ENCODE peak calls at places on chromosomes 13 and 19, in eight cellular contexts. D is lower lobe of right lung, O is AG04450, P is keratinocyte, A is RWPE2, T is adrenal gland, K is IMR-90, G is heart left ventricle. B is an unnamed sample.

GRCh38 chr19:23393121-23393520 is 2.1 kb downstream of the ZNF91 start:
- DNase-seq in P (no peak), T (no peak), O (no peak), A (no peak), G (no peak), D (no peak), K (no peak), B (no peak)

GRCh38 chr13:94515911-94516310 is 36.4 kb upstream of the DCT start:
- DNase-seq in D (no peak), K (no peak), P (no peak), A (no peak), G (no peak), T (no peak), O (no peak), B (no peak)

GRCh38 chr13:93963266-93964131 is 516.0 kb downstream of the DCT start:
- DNase-seq in P (no peak), K (peak), G (no peak), O (no peak), A (no peak), D (no peak), T (no peak), B (no peak)

GRCh38 chr13:99366075-99366987 is 59.1 kb upstream of the GPR183 start:
- DNase-seq in P (no peak), A (no peak), O (no peak), D (no peak), G (no peak), K (no peak), T (no peak), B (no peak)

GRCh38 chr19:35712910-35713845 is 4.6 kb upstream of the KMT2B start:
- DNase-seq in A (no peak), G (no peak), T (no peak), O (no peak), D (no peak), P (no peak), K (no peak), B (no peak)

GRCh38 chr19:10842788-10843187 is 5.4 kb upstream of the C19orf38 start:
- DNase-seq in O (no peak), K (no peak), G (no peak), D (no peak), T (no peak), P (no peak), A (no peak), B (no peak)

GRCh38 chr13:74770361-74770760 is 636.2 kb upstream of the KLF12 start:
- DNase-seq in O (peak), T (no peak), A (no peak), D (no peak), G (no peak), P (peak), K (peak), B (no peak)

GRCh38 chr13:96090240-96091101 is 564 bp downstream of the HS6ST3 start:
- DNase-seq in D (no peak), G (no peak), P (no peak), O (no peak), T (peak), A (no peak), K (no peak), B (peak)

GRCh38 chr13:47869780-47870179 is 131.3 kb downstream of the SUCLA2 start:
- DNase-seq in P (no peak), K (no peak), D (no peak), G (no peak), O (no peak), T (no peak), A (no peak), B (no peak)

GRCh38 chr19:38250428-38250820 is 5.8 kb downstream of the PPP1R14A start:
- DNase-seq in O (no peak), G (no peak), T (no peak), D (no peak), A (no peak), P (no peak), K (no peak), B (no peak)

GRCh38 chr19:7919681-7920519 is at the start of gene SNAPC2:
- DNase-seq in K (peak), A (peak), O (peak), D (peak), G (peak), P (no peak), T (peak), B (peak)

GRCh38 chr13:28384789-28385188 is 110.1 kb downstream of the FLT1 start:
- DNase-seq in A (no peak), G (no peak), K (no peak), T (no peak), O (no peak), D (no peak), P (no peak), B (no peak)

GRCh38 chr19:14023404-14024235 is 4.3 kb upstream of the RLN3 start:
- DNase-seq in D (peak), A (no peak), G (peak), K (peak), T (peak), O (no peak), P (no peak), B (peak)

GRCh38 chr19:35641515-35642151 is at the start of gene ETV2:
- DNase-seq in A (no peak), D (no peak), K (peak), P (no peak), G (peak), O (no peak), T (no peak), B (peak)

GRCh38 chr13:113643593-113643992 is 14.4 kb downstream of the ATP4B start:
- DNase-seq in A (no peak), T (no peak), K (no peak), G (no peak), O (no peak), D (no peak), P (no peak), B (no peak)

GRCh38 chr13:29594310-29594709 is 1.2 kb downstream of the SLC7A1 start:
- DNase-seq in K (peak), G (peak), T (peak), D (no peak), P (no peak), O (peak), A (no peak), B (peak)

GRCh38 chr19:19662866-19663291 is 597 bp downstream of the ATP13A1 start:
- DNase-seq in A (no peak), G (no peak), T (no peak), P (no peak), D (no peak), K (peak), O (no peak), B (no peak)

GRCh38 chr13:23921451-23921888 is 24.2 kb upstream of the C1QTNF9B start:
- DNase-seq in G (no peak), P (peak), T (no peak), D (no peak), O (peak), A (no peak), K (peak), B (no peak)

GRCh38 chr19:37513397-37513796 is 6.7 kb downstream of the ZNF793 start:
- DNase-seq in D (no peak), A (no peak), G (no peak), O (no peak), P (no peak), K (no peak), T (no peak), B (no peak)

GRCh38 chr13:44648392-44649117 is 72.4 kb upstream of the TSC22D1 start:
- DNase-seq in A (no peak), D (no peak), G (no peak), T (no peak), O (no peak), K (no peak), P (no peak), B (no peak)

GRCh38 chr13:46603165-46603603 is 50.2 kb downstream of the LRCH1 start:
- DNase-seq in P (no peak), K (no peak), T (no peak), A (no peak), G (peak), O (no peak), D (no peak), B (no peak)

GRCh38 chr19:45768644-45769053 is 403 bp downstream of the SIX5 start:
- DNase-seq in A (no peak), O (no peak), K (peak), D (peak), T (no peak), G (peak), P (no peak), B (peak)

GRCh38 chr19:32101206-32101605 is 244.2 kb upstream of the ZNF507 start:
- DNase-seq in T (no peak), G (no peak), D (no peak), O (no peak), P (no peak), K (no peak), A (no peak), B (no peak)

GRCh38 chr19:3969435-3970312 is 1.2 kb downstream of the DAPK3 start:
- DNase-seq in D (no peak), O (peak), K (peak), T (no peak), G (no peak), P (peak), A (peak), B (no peak)

GRCh38 chr19:45351401-45351952 is 10.9 kb downstream of the KLC3 start:
- DNase-seq in P (no peak), T (no peak), O (no peak), A (peak), K (no peak), G (no peak), D (no peak), B (no peak)

GRCh38 chr19:40143612-40144011 is 47.6 kb upstream of the MAP3K10 start:
- DNase-seq in P (no peak), G (no peak), T (no peak), O (no peak), A (no peak), D (no peak), K (no peak), B (no peak)

GRCh38 chr13:60213236-60213746 is 49.6 kb upstream of the DIAPH3 start:
- DNase-seq in P (no peak), G (no peak), D (no peak), A (no peak), T (no peak), K (no peak), O (no peak), B (no peak)

GRCh38 chr13:74280093-74280794 is 146.0 kb upstream of the KLF12 start:
- DNase-seq in P (no peak), T (no peak), A (no peak), G (no peak), K (no peak), D (no peak), O (no peak), B (no peak)

GRCh38 chr19:56294557-56294956 is 20.1 kb downstream of the ZSCAN5A start:
- DNase-seq in G (no peak), K (peak), D (no peak), P (peak), T (no peak), O (no peak), A (no peak), B (no peak)

GRCh38 chr13:99143904-99144303 is 56.8 kb upstream of the UBAC2 start:
- DNase-seq in G (no peak), K (no peak), O (no peak), A (no peak), D (no peak), P (no peak), T (no peak), B (no peak)

GRCh38 chr13:66831317-66831716 is 398.8 kb downstream of the PCDH9 start:
- DNase-seq in A (no peak), T (no peak), G (no peak), O (no peak), K (no peak), P (no peak), D (no peak), B (no peak)

GRCh38 chr19:6354098-6354674 is 7.1 kb upstream of the CLPP start:
- DNase-seq in O (no peak), G (no peak), P (no peak), A (no peak), D (no peak), K (no peak), T (no peak), B (no peak)

DNA sequence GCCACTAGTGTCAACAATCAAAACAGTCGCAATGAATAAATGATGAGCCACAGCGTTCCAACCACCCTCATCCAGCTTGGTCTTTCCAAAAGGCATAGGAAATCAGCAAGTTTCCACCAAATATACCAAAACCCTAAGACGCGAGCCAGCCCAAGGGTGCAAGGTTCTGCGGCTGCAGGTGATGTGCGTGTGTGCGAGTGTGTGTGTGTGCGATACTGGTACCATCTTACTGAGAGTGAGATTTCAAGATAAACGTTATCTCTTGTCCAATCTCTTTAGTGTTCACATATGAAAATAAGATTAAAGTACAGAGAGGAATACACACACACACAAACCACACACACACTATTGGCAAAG is 895 bp upstream of the TRPC4 start:
- DNase-seq in D (no peak), O (no peak), K (no peak), P (no peak), G (no peak), T (no peak), A (no peak), B (no peak)
- H3K4me3 ChIP-seq in D (peak), O (peak), K (peak), P (peak), G (peak), T (no peak), A (no peak), B (no peak)

DNA sequence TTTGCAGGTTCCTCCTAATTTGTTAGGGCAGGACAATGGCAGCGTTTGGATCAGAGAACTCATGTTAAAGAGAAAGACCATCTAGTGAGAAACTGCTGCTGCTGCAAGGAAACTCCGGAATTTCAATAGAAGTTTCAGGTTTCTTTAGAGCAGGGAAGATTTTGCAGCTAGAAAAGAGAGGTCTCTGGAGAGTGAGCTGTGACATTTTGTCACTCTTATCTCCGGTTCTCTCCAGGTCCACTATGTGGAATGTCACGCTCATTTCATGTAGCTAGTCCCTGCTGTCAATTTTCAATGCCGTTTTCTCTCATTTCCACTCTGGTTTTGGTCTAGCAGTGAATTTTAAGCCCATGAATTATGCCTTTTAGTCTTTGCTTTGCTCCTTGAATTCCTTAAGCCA is 46.6 kb upstream of the POSTN start:
- DNase-seq in O (no peak), G (no peak), D (no peak), P (no peak), T (no peak), A (no peak), K (no peak), B (no peak)
- H3K27ac ChIP-seq in O (no peak), G (no peak), D (no peak), P (no peak), T (no peak), A (no peak), K (no peak), B (no peak)

GRCh38 chr13:32735859-32736258 is 149.6 kb downstream of the PDS5B start:
- DNase-seq in G (no peak), P (no peak), T (no peak), O (no peak), D (no peak), A (no peak), K (no peak), B (no peak)

GRCh38 chr13:32737111-32737571 is 150.9 kb downstream of the PDS5B start:
- DNase-seq in O (no peak), D (no peak), T (no peak), P (no peak), G (no peak), A (no peak), K (no peak), B (no peak)

GRCh38 chr13:32734511-32734910 is 148.3 kb downstream of the PDS5B start:
- DNase-seq in O (peak), P (peak), D (no peak), K (peak), G (no peak), T (peak), A (no peak), B (no peak)

GRCh38 chr13:32736648-32737047 is 150.4 kb downstream of the PDS5B start:
- DNase-seq in K (no peak), P (no peak), D (no peak), A (no peak), G (no peak), O (no peak), T (no peak), B (no peak)

DNA sequence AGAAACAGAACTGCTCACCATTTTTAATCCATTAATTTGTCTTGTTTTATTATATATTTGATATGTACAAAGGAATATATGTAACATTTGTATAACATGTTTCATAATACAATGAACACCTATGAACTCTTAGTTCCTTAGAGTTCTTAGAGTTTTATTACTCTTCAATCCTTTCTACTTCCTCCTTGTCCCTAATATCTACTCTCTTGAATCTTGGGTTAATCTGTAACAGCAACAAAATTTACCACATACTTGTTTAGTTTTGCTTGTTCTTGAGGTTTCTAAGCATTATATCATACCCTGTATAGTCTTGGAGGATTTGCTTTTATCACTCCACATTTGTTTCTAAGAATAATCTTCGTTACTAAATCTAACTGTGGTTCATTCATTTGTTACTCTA is 151.4 kb downstream of the PDS5B start:
- DNase-seq in G (no peak), O (no peak), T (no peak), D (no peak), A (no peak), P (no peak), K (no peak), B (no peak)
- H3K4me3 ChIP-seq in G (peak), O (no peak), T (peak), D (peak), A (no peak), P (peak), K (no peak), B (peak)

DNA sequence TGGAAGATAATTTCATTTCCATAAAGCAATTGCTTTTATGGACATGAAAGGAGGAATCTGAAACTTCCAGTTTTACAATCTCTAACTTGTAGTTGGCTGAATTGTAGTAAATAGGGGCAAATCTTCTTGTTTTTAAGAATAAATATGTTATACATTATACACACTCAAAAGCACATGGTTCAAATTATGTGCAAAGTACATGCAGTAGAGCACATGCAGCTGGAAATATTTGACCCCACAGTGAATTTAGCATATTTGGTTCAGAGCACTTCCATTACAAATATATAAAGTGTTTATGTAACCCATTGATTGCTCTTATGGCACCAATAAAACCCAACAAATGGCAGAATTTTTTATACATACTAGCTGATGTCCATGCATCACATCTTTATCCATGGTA is 180.5 kb downstream of the IRS2 start:
- DNase-seq in A (no peak), P (no peak), T (no peak), G (no peak), K (no peak), O (no peak), D (no peak), B (no peak)
- H3K27ac ChIP-seq in A (no peak), P (no peak), T (no peak), G (no peak), K (no peak), O (no peak), D (no peak), B (no peak)

GRCh38 chr19:51422053-51422448 is 4.6 kb upstream of the SIGLEC10 start:
- DNase-seq in D (peak), K (peak), O (peak), T (peak), P (no peak), A (no peak), G (peak), B (peak)
- H3K4me3 ChIP-seq in D (no peak), K (no peak), O (no peak), T (no peak), P (no peak), A (no peak), G (no peak), B (peak)

GRCh38 chr19:48754950-48755645 is at the start of gene FGF21:
- DNase-seq in O (no peak), T (no peak), G (no peak), D (no peak), P (no peak), K (no peak), A (no peak), B (no peak)

GRCh38 chr19:48750351-48750750 is 2.1 kb downstream of the FUT1 start:
- DNase-seq in D (no peak), P (no peak), K (no peak), G (no peak), A (no peak), O (no peak), T (no peak), B (no peak)

GRCh38 chr19:48750771-48751504 is 1.5 kb downstream of the FUT1 start:
- DNase-seq in G (no peak), T (no peak), D (no peak), O (no peak), P (no peak), K (no peak), A (no peak), B (no peak)

GRCh38 chr19:48751835-48752510 is 468 bp downstream of the FUT1 start:
- DNase-seq in K (no peak), P (no peak), A (no peak), T (no peak), G (no peak), O (no peak), D (no peak), B (no peak)

DNA sequence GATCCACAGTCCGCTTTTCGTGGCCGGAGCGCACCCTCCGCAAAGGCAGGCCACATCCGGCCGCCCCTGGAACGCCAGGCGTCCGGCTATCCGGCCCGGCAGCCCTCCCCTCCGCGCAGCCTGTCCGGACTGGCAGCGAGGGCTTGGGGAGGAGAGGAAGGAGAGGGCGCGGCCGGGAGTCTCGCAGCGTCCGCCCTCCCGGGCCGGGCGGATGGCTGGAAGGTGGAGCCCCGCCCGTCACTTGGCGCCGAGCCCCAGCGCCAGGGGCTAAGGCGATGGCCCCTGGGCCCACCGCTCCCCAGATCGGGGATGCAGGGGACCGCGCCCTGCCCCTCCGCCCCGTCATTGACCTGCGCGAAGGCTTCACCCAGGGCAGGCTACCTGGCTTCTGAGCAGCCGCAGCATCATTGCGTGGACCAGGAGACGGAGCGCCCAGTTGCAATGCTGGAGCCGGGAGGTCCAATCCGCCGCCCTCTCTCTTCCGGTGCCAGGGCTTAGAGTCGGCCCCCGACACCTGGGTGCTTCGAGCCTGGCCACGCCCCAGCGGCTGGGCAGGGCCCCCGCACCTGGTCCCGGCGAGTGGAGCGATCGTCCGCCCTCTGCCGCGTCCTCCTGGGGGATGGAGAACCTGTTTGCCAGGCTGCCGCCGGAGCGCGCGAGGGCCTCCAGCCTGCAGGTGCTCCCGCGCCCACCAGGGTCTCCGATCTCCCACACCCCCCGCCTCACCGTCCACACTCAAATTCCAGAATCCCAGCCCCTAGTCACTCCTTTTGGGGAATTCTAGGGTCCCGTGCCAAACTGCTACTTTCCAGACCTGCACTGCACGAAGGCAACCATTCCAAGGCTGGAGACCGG is at the start of gene FUT1:
- DNase-seq in T (peak), P (peak), G (peak), K (no peak), O (no peak), D (peak), A (peak), B (peak)
- H3K27ac ChIP-seq in T (peak), P (peak), G (peak), K (no peak), O (no peak), D (peak), A (peak), B (no peak)

B was measured in testis.